ENCODE peak calls at places on chromosomes 4 and X, in eight cellular contexts. One of them, this sample, is unnamed.

GRCh38 chr4:6986067-6986780 is 56.9 kb upstream of the TADA2B start:
- DNase-seq in PC-3: peak; percentile 25
- DNase-seq in esophagus squamous epithelium: no peak
- DNase-seq in upper lobe of left lung: peak; percentile 69
- DNase-seq in heart right ventricle: peak; percentile 70
- DNase-seq in cardiac muscle cell: peak; percentile 77
- DNase-seq in Peyer's patch: no peak
- DNase-seq in bronchial epithelial cell: peak; percentile 18
- DNase-seq in this sample: no peak

GRCh38 chrX:130025256-130025655 is 42.8 kb downstream of the BCORL1 start:
- DNase-seq in PC-3: no peak
- DNase-seq in esophagus squamous epithelium: no peak
- DNase-seq in upper lobe of left lung: no peak
- DNase-seq in heart right ventricle: no peak
- DNase-seq in cardiac muscle cell: no peak
- DNase-seq in Peyer's patch: no peak
- DNase-seq in bronchial epithelial cell: no peak
- DNase-seq in this sample: no peak

GRCh38 chrX:135695471-135695870 is 18.0 kb upstream of the CT45A1 start:
- DNase-seq in PC-3: no peak
- DNase-seq in esophagus squamous epithelium: no peak
- DNase-seq in upper lobe of left lung: no peak
- DNase-seq in heart right ventricle: no peak
- DNase-seq in cardiac muscle cell: no peak
- DNase-seq in Peyer's patch: no peak
- DNase-seq in bronchial epithelial cell: no peak
- DNase-seq in this sample: no peak

GRCh38 chr4:174037631-174038030 is 245.8 kb downstream of the FBXO8 start:
- DNase-seq in PC-3: no peak
- DNase-seq in esophagus squamous epithelium: no peak
- DNase-seq in upper lobe of left lung: no peak
- DNase-seq in heart right ventricle: no peak
- DNase-seq in cardiac muscle cell: peak; percentile 17
- DNase-seq in Peyer's patch: no peak
- DNase-seq in bronchial epithelial cell: no peak
- DNase-seq in this sample: no peak

GRCh38 chr4:41318839-41319530 is 62.3 kb downstream of the UCHL1 start:
- DNase-seq in PC-3: peak; percentile 88
- DNase-seq in esophagus squamous epithelium: no peak
- DNase-seq in upper lobe of left lung: no peak
- DNase-seq in heart right ventricle: peak; percentile 43
- DNase-seq in cardiac muscle cell: no peak
- DNase-seq in Peyer's patch: no peak
- DNase-seq in bronchial epithelial cell: peak; percentile 58
- DNase-seq in this sample: no peak

GRCh38 chr4:184553891-184554290 is 79.5 kb upstream of the IRF2 start:
- DNase-seq in PC-3: no peak
- DNase-seq in esophagus squamous epithelium: no peak
- DNase-seq in upper lobe of left lung: no peak
- DNase-seq in heart right ventricle: no peak
- DNase-seq in cardiac muscle cell: no peak
- DNase-seq in Peyer's patch: no peak
- DNase-seq in bronchial epithelial cell: no peak
- DNase-seq in this sample: no peak

GRCh38 chr4:86978709-86979108 is 43.9 kb downstream of the AFF1 start:
- DNase-seq in PC-3: no peak
- DNase-seq in esophagus squamous epithelium: no peak
- DNase-seq in upper lobe of left lung: no peak
- DNase-seq in heart right ventricle: no peak
- DNase-seq in cardiac muscle cell: no peak
- DNase-seq in Peyer's patch: no peak
- DNase-seq in bronchial epithelial cell: no peak
- DNase-seq in this sample: no peak

GRCh38 chrX:10101269-10101668 is 55.5 kb upstream of the CLCN4 start:
- DNase-seq in PC-3: no peak
- DNase-seq in esophagus squamous epithelium: no peak
- DNase-seq in upper lobe of left lung: peak; percentile 26
- DNase-seq in heart right ventricle: no peak
- DNase-seq in cardiac muscle cell: no peak
- DNase-seq in Peyer's patch: no peak
- DNase-seq in bronchial epithelial cell: no peak
- DNase-seq in this sample: no peak

GRCh38 chr4:1608196-1608820 is 75.8 kb downstream of the FAM53A start:
- DNase-seq in PC-3: no peak
- DNase-seq in esophagus squamous epithelium: no peak
- DNase-seq in upper lobe of left lung: no peak
- DNase-seq in heart right ventricle: no peak
- DNase-seq in cardiac muscle cell: no peak
- DNase-seq in Peyer's patch: no peak
- DNase-seq in bronchial epithelial cell: no peak
- DNase-seq in this sample: no peak

GRCh38 chr4:56857601-56858301 is 36.2 kb upstream of the SPINK2 start:
- DNase-seq in PC-3: no peak
- DNase-seq in esophagus squamous epithelium: no peak
- DNase-seq in upper lobe of left lung: no peak
- DNase-seq in heart right ventricle: no peak
- DNase-seq in cardiac muscle cell: peak; percentile 46
- DNase-seq in Peyer's patch: no peak
- DNase-seq in bronchial epithelial cell: no peak
- DNase-seq in this sample: no peak

GRCh38 chr4:972651-973424 is 531 bp downstream of the DGKQ start:
- DNase-seq in PC-3: peak; percentile 13
- DNase-seq in esophagus squamous epithelium: no peak
- DNase-seq in upper lobe of left lung: no peak
- DNase-seq in heart right ventricle: no peak
- DNase-seq in cardiac muscle cell: peak; percentile 19
- DNase-seq in Peyer's patch: peak; percentile 77
- DNase-seq in bronchial epithelial cell: no peak
- DNase-seq in this sample: no peak

GRCh38 chrX:40459576-40460158 is 121.1 kb upstream of the ATP6AP2 start:
- DNase-seq in PC-3: no peak
- DNase-seq in esophagus squamous epithelium: no peak
- DNase-seq in upper lobe of left lung: no peak
- DNase-seq in heart right ventricle: no peak
- DNase-seq in cardiac muscle cell: no peak
- DNase-seq in Peyer's patch: no peak
- DNase-seq in bronchial epithelial cell: no peak
- DNase-seq in this sample: no peak

GRCh38 chr4:3827616-3828492 is 61.7 kb downstream of the ADRA2C start:
- DNase-seq in PC-3: peak; percentile 25
- DNase-seq in esophagus squamous epithelium: no peak
- DNase-seq in upper lobe of left lung: peak; percentile 82
- DNase-seq in heart right ventricle: peak; percentile 84
- DNase-seq in cardiac muscle cell: peak; percentile 74
- DNase-seq in Peyer's patch: peak; percentile 80
- DNase-seq in bronchial epithelial cell: no peak
- DNase-seq in this sample: no peak

GRCh38 chr4:182142146-182143085 is 100.8 kb upstream of the TENM3 start:
- DNase-seq in PC-3: no peak
- DNase-seq in esophagus squamous epithelium: no peak
- DNase-seq in upper lobe of left lung: no peak
- DNase-seq in heart right ventricle: no peak
- DNase-seq in cardiac muscle cell: peak; percentile 58
- DNase-seq in Peyer's patch: peak; percentile 55
- DNase-seq in bronchial epithelial cell: no peak
- DNase-seq in this sample: no peak

GRCh38 chr4:94765174-94765573 is 7.4 kb downstream of the BMPR1B start:
- DNase-seq in PC-3: no peak
- DNase-seq in esophagus squamous epithelium: no peak
- DNase-seq in upper lobe of left lung: no peak
- DNase-seq in heart right ventricle: no peak
- DNase-seq in cardiac muscle cell: no peak
- DNase-seq in Peyer's patch: no peak
- DNase-seq in bronchial epithelial cell: no peak
- DNase-seq in this sample: no peak
- H3K4me3 ChIP-seq in PC-3: no peak overlapping the region
- H3K4me3 ChIP-seq in esophagus squamous epithelium: no peak overlapping the region
- H3K4me3 ChIP-seq in upper lobe of left lung: no peak overlapping the region
- H3K4me3 ChIP-seq in heart right ventricle: no peak overlapping the region
- H3K4me3 ChIP-seq in cardiac muscle cell: no peak overlapping the region
- H3K4me3 ChIP-seq in Peyer's patch: no peak overlapping the region
- H3K4me3 ChIP-seq in bronchial epithelial cell: no peak overlapping the region
- H3K4me3 ChIP-seq in this sample: no peak overlapping the region

GRCh38 chrX:50470103-50471031 is at the start of gene DGKK:
- DNase-seq in PC-3: no peak
- DNase-seq in esophagus squamous epithelium: no peak
- DNase-seq in upper lobe of left lung: no peak
- DNase-seq in heart right ventricle: no peak
- DNase-seq in cardiac muscle cell: no peak
- DNase-seq in Peyer's patch: no peak
- DNase-seq in bronchial epithelial cell: no peak
- DNase-seq in this sample: no peak

GRCh38 chrX:50471390-50471789 is 765 bp upstream of the DGKK start:
- DNase-seq in PC-3: no peak
- DNase-seq in esophagus squamous epithelium: no peak
- DNase-seq in upper lobe of left lung: no peak
- DNase-seq in heart right ventricle: no peak
- DNase-seq in cardiac muscle cell: no peak
- DNase-seq in Peyer's patch: no peak
- DNase-seq in bronchial epithelial cell: no peak
- DNase-seq in this sample: no peak

DNA sequence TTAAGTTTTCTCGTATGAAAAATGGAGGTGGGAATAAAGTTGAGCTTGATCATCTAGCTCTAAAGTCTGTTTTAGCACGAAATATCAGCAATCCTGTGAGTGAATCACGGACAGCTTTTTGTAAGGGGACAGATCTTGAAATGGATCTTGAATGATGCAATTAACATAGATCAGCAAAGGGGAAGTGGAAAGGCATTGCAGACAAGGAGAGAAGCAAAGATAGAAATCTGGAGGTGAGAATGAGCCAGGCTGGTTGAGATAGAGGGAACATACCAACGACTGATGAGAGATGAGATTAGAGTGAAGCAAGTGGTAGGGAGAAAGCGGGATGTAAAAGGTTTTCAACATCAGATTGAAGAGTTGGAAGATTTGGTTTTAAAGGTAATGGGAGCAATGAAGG is 4.6 kb upstream of the DGKK start:
- DNase-seq in PC-3: no peak
- DNase-seq in esophagus squamous epithelium: no peak
- DNase-seq in upper lobe of left lung: no peak
- DNase-seq in heart right ventricle: no peak
- DNase-seq in cardiac muscle cell: no peak
- DNase-seq in Peyer's patch: no peak
- DNase-seq in bronchial epithelial cell: no peak
- DNase-seq in this sample: no peak
- H3K27me3 ChIP-seq in PC-3: peaks cover 8% of the 10 kb centered on the region
- H3K27me3 ChIP-seq in esophagus squamous epithelium: no peaks in the 10 kb centered on the region
- H3K27me3 ChIP-seq in upper lobe of left lung: peaks cover 15% of the 10 kb centered on the region
- H3K27me3 ChIP-seq in heart right ventricle: peaks cover 40% of the 10 kb centered on the region
- H3K27me3 ChIP-seq in cardiac muscle cell: peaks cover 11% of the 10 kb centered on the region
- H3K27me3 ChIP-seq in Peyer's patch: no peaks in the 10 kb centered on the region
- H3K27me3 ChIP-seq in bronchial epithelial cell: peaks cover 15% of the 10 kb centered on the region
- H3K27me3 ChIP-seq in this sample: peaks cover 22% of the 10 kb centered on the region

GRCh38 chr4:100983426-100983825 is 363.9 kb downstream of the PPP3CA start:
- DNase-seq in PC-3: no peak
- DNase-seq in esophagus squamous epithelium: no peak
- DNase-seq in upper lobe of left lung: no peak
- DNase-seq in heart right ventricle: no peak
- DNase-seq in cardiac muscle cell: no peak
- DNase-seq in Peyer's patch: no peak
- DNase-seq in bronchial epithelial cell: no peak
- DNase-seq in this sample: no peak
- TF ChIP-seq CTCF in PC-3: no peak
- TF ChIP-seq CTCF in esophagus squamous epithelium: no peak
- TF ChIP-seq CTCF in upper lobe of left lung: no peak
- TF ChIP-seq CTCF in heart right ventricle: no peak
- TF ChIP-seq CTCF in cardiac muscle cell: no peak
- TF ChIP-seq CTCF in Peyer's patch: no peak
- TF ChIP-seq CTCF in bronchial epithelial cell: no peak
- TF ChIP-seq CTCF in this sample: no peak

GRCh38 chr4:17436750-17437090 is 75.2 kb downstream of the QDPR start:
- DNase-seq in PC-3: no peak
- DNase-seq in esophagus squamous epithelium: no peak
- DNase-seq in upper lobe of left lung: no peak
- DNase-seq in heart right ventricle: no peak
- DNase-seq in cardiac muscle cell: no peak
- DNase-seq in Peyer's patch: no peak
- DNase-seq in bronchial epithelial cell: no peak
- DNase-seq in this sample: no peak
- H3K4me3 ChIP-seq in PC-3: no peak overlapping the region
- H3K4me3 ChIP-seq in esophagus squamous epithelium: no peak overlapping the region
- H3K4me3 ChIP-seq in upper lobe of left lung: no peak overlapping the region
- H3K4me3 ChIP-seq in heart right ventricle: no peak overlapping the region
- H3K4me3 ChIP-seq in cardiac muscle cell: no peak overlapping the region
- H3K4me3 ChIP-seq in Peyer's patch: no peak overlapping the region
- H3K4me3 ChIP-seq in bronchial epithelial cell: no peak overlapping the region
- H3K4me3 ChIP-seq in this sample: no peak overlapping the region

GRCh38 chr4:176063718-176064117 is 1.9 kb upstream of the WDR17 start:
- DNase-seq in PC-3: no peak
- DNase-seq in esophagus squamous epithelium: no peak
- DNase-seq in upper lobe of left lung: no peak
- DNase-seq in heart right ventricle: no peak
- DNase-seq in cardiac muscle cell: no peak
- DNase-seq in Peyer's patch: no peak
- DNase-seq in bronchial epithelial cell: no peak
- DNase-seq in this sample: no peak
- H3K27me3 ChIP-seq in PC-3: no peaks in the 10 kb centered on the region
- H3K27me3 ChIP-seq in esophagus squamous epithelium: no peaks in the 10 kb centered on the region
- H3K27me3 ChIP-seq in upper lobe of left lung: no peaks in the 10 kb centered on the region
- H3K27me3 ChIP-seq in heart right ventricle: peaks cover 21% of the 10 kb centered on the region
- H3K27me3 ChIP-seq in cardiac muscle cell: no peaks in the 10 kb centered on the region
- H3K27me3 ChIP-seq in Peyer's patch: no peaks in the 10 kb centered on the region
- H3K27me3 ChIP-seq in bronchial epithelial cell: no peaks in the 10 kb centered on the region
- H3K27me3 ChIP-seq in this sample: no peaks in the 10 kb centered on the region

GRCh38 chrX:86806786-86807185 is 658.5 kb downstream of the DACH2 start:
- DNase-seq in PC-3: peak; percentile 24
- DNase-seq in esophagus squamous epithelium: no peak
- DNase-seq in upper lobe of left lung: no peak
- DNase-seq in heart right ventricle: no peak
- DNase-seq in cardiac muscle cell: no peak
- DNase-seq in Peyer's patch: no peak
- DNase-seq in bronchial epithelial cell: peak; percentile 4
- DNase-seq in this sample: no peak
- TF ChIP-seq CTCF in PC-3: peak; percentile 47
- TF ChIP-seq CTCF in esophagus squamous epithelium: no peak
- TF ChIP-seq CTCF in upper lobe of left lung: no peak
- TF ChIP-seq CTCF in heart right ventricle: no peak
- TF ChIP-seq CTCF in cardiac muscle cell: no peak
- TF ChIP-seq CTCF in Peyer's patch: no peak
- TF ChIP-seq CTCF in bronchial epithelial cell: peak; percentile 18
- TF ChIP-seq CTCF in this sample: peak; percentile 58

This sample was measured in kidney epithelial cell.